ENCODE peak calls at places on chromosomes 13 and 19, in ten cellular contexts. One of them, this sample, is unnamed.

GRCh38 chr19:9945319-9945966 is 9.1 kb upstream of the OLFM2 start:
- DNase-seq in NCI-H1436: no peak
- DNase-seq in mucosa of gallbladder: peak; percentile 70
- DNase-seq in fibroblast of lung: peak; percentile 99
- DNase-seq in hepatic stellate cell: peak; percentile 89
- DNase-seq in non-pigmented ciliary epithelial cell: peak; percentile 93
- DNase-seq in germinal center: no peak
- DNase-seq in left lung: no peak
- DNase-seq in effector CD4-positive, alpha-beta T cell: no peak
- DNase-seq in NAMALWA: no peak
- DNase-seq in this sample: no peak

GRCh38 chr19:57816652-57817051 is 1.9 kb upstream of the ZNF552 start:
- DNase-seq in NCI-H1436: no peak
- DNase-seq in mucosa of gallbladder: peak; percentile 73
- DNase-seq in fibroblast of lung: no peak
- DNase-seq in hepatic stellate cell: no peak
- DNase-seq in non-pigmented ciliary epithelial cell: no peak
- DNase-seq in germinal center: no peak
- DNase-seq in left lung: no peak
- DNase-seq in effector CD4-positive, alpha-beta T cell: no peak
- DNase-seq in NAMALWA: peak; percentile 67
- DNase-seq in this sample: no peak

GRCh38 chr19:47582320-47582909 is 9.5 kb upstream of the ZNF541 start:
- DNase-seq in NCI-H1436: no peak
- DNase-seq in mucosa of gallbladder: no peak
- DNase-seq in fibroblast of lung: peak; percentile 88
- DNase-seq in hepatic stellate cell: peak; percentile 92
- DNase-seq in non-pigmented ciliary epithelial cell: peak; percentile 71
- DNase-seq in germinal center: no peak
- DNase-seq in left lung: no peak
- DNase-seq in effector CD4-positive, alpha-beta T cell: no peak
- DNase-seq in NAMALWA: no peak
- DNase-seq in this sample: no peak

GRCh38 chr19:2309734-2310362 is 1.9 kb upstream of the LINGO3 start:
- DNase-seq in NCI-H1436: no peak
- DNase-seq in mucosa of gallbladder: no peak
- DNase-seq in fibroblast of lung: peak; percentile 54
- DNase-seq in hepatic stellate cell: no peak
- DNase-seq in non-pigmented ciliary epithelial cell: no peak
- DNase-seq in germinal center: no peak
- DNase-seq in left lung: peak; percentile 60
- DNase-seq in effector CD4-positive, alpha-beta T cell: no peak
- DNase-seq in NAMALWA: no peak
- DNase-seq in this sample: no peak

GRCh38 chr13:111370570-111371150 is 50.2 kb downstream of the TEX29 start:
- DNase-seq in NCI-H1436: no peak
- DNase-seq in mucosa of gallbladder: no peak
- DNase-seq in fibroblast of lung: no peak
- DNase-seq in hepatic stellate cell: no peak
- DNase-seq in non-pigmented ciliary epithelial cell: no peak
- DNase-seq in germinal center: no peak
- DNase-seq in left lung: no peak
- DNase-seq in effector CD4-positive, alpha-beta T cell: no peak
- DNase-seq in NAMALWA: no peak
- DNase-seq in this sample: no peak

GRCh38 chr19:3338541-3339181 is 27.7 kb upstream of the NFIC start:
- DNase-seq in NCI-H1436: no peak
- DNase-seq in mucosa of gallbladder: peak; percentile 43
- DNase-seq in fibroblast of lung: no peak
- DNase-seq in hepatic stellate cell: peak; percentile 32
- DNase-seq in non-pigmented ciliary epithelial cell: no peak
- DNase-seq in germinal center: no peak
- DNase-seq in left lung: peak; percentile 87
- DNase-seq in effector CD4-positive, alpha-beta T cell: peak; percentile 42
- DNase-seq in NAMALWA: no peak
- DNase-seq in this sample: peak; percentile 50

GRCh38 chr13:110705356-110705825 is 525 bp downstream of the CARS2 start:
- DNase-seq in NCI-H1436: no peak
- DNase-seq in mucosa of gallbladder: no peak
- DNase-seq in fibroblast of lung: peak; percentile 13
- DNase-seq in hepatic stellate cell: no peak
- DNase-seq in non-pigmented ciliary epithelial cell: no peak
- DNase-seq in germinal center: no peak
- DNase-seq in left lung: no peak
- DNase-seq in effector CD4-positive, alpha-beta T cell: no peak
- DNase-seq in NAMALWA: no peak
- DNase-seq in this sample: no peak

GRCh38 chr13:34682406-34682805 is 259.7 kb upstream of the NBEA start:
- DNase-seq in NCI-H1436: no peak
- DNase-seq in mucosa of gallbladder: no peak
- DNase-seq in fibroblast of lung: no peak
- DNase-seq in hepatic stellate cell: no peak
- DNase-seq in non-pigmented ciliary epithelial cell: no peak
- DNase-seq in germinal center: no peak
- DNase-seq in left lung: no peak
- DNase-seq in effector CD4-positive, alpha-beta T cell: no peak
- DNase-seq in NAMALWA: no peak
- DNase-seq in this sample: no peak

GRCh38 chr19:18677156-18677555 is 6.3 kb upstream of the CRTC1 start:
- DNase-seq in NCI-H1436: no peak
- DNase-seq in mucosa of gallbladder: no peak
- DNase-seq in fibroblast of lung: no peak
- DNase-seq in hepatic stellate cell: no peak
- DNase-seq in non-pigmented ciliary epithelial cell: no peak
- DNase-seq in germinal center: no peak
- DNase-seq in left lung: no peak
- DNase-seq in effector CD4-positive, alpha-beta T cell: no peak
- DNase-seq in NAMALWA: no peak
- DNase-seq in this sample: no peak

GRCh38 chr13:97225533-97225932 is 3.4 kb downstream of the MBNL2 start:
- DNase-seq in NCI-H1436: no peak
- DNase-seq in mucosa of gallbladder: no peak
- DNase-seq in fibroblast of lung: no peak
- DNase-seq in hepatic stellate cell: no peak
- DNase-seq in non-pigmented ciliary epithelial cell: no peak
- DNase-seq in germinal center: no peak
- DNase-seq in left lung: no peak
- DNase-seq in effector CD4-positive, alpha-beta T cell: no peak
- DNase-seq in NAMALWA: peak; percentile 40
- DNase-seq in this sample: no peak

GRCh38 chr13:96243371-96243770 is 153.5 kb downstream of the HS6ST3 start:
- DNase-seq in NCI-H1436: no peak
- DNase-seq in mucosa of gallbladder: no peak
- DNase-seq in fibroblast of lung: no peak
- DNase-seq in hepatic stellate cell: no peak
- DNase-seq in non-pigmented ciliary epithelial cell: no peak
- DNase-seq in germinal center: no peak
- DNase-seq in left lung: no peak
- DNase-seq in effector CD4-positive, alpha-beta T cell: no peak
- DNase-seq in NAMALWA: no peak
- DNase-seq in this sample: no peak

GRCh38 chr13:50592412-50593145 is 250.9 kb downstream of the DLEU7 start:
- DNase-seq in NCI-H1436: no peak
- DNase-seq in mucosa of gallbladder: no peak
- DNase-seq in fibroblast of lung: peak; percentile 92
- DNase-seq in hepatic stellate cell: no peak
- DNase-seq in non-pigmented ciliary epithelial cell: peak; percentile 69
- DNase-seq in germinal center: no peak
- DNase-seq in left lung: no peak
- DNase-seq in effector CD4-positive, alpha-beta T cell: no peak
- DNase-seq in NAMALWA: peak; percentile 5
- DNase-seq in this sample: no peak

GRCh38 chr13:97342136-97342535 is 91.8 kb upstream of the RAP2A start:
- DNase-seq in NCI-H1436: no peak
- DNase-seq in mucosa of gallbladder: no peak
- DNase-seq in fibroblast of lung: no peak
- DNase-seq in hepatic stellate cell: no peak
- DNase-seq in non-pigmented ciliary epithelial cell: no peak
- DNase-seq in germinal center: no peak
- DNase-seq in left lung: no peak
- DNase-seq in effector CD4-positive, alpha-beta T cell: no peak
- DNase-seq in NAMALWA: no peak
- DNase-seq in this sample: no peak

GRCh38 chr13:110319774-110320509 is 12.9 kb downstream of the COL4A2 start:
- DNase-seq in NCI-H1436: no peak
- DNase-seq in mucosa of gallbladder: no peak
- DNase-seq in fibroblast of lung: peak; percentile 95
- DNase-seq in hepatic stellate cell: no peak
- DNase-seq in non-pigmented ciliary epithelial cell: no peak
- DNase-seq in germinal center: no peak
- DNase-seq in left lung: no peak
- DNase-seq in effector CD4-positive, alpha-beta T cell: no peak
- DNase-seq in NAMALWA: no peak
- DNase-seq in this sample: no peak

GRCh38 chr19:35901055-35901644 is 810 bp upstream of the NFKBID start:
- DNase-seq in NCI-H1436: no peak
- DNase-seq in mucosa of gallbladder: no peak
- DNase-seq in fibroblast of lung: peak; percentile 65
- DNase-seq in hepatic stellate cell: peak; percentile 84
- DNase-seq in non-pigmented ciliary epithelial cell: no peak
- DNase-seq in germinal center: no peak
- DNase-seq in left lung: peak; percentile 62
- DNase-seq in effector CD4-positive, alpha-beta T cell: no peak
- DNase-seq in NAMALWA: no peak
- DNase-seq in this sample: no peak

GRCh38 chr19:3506384-3507340 is 551 bp downstream of the FZR1 start:
- DNase-seq in NCI-H1436: no peak
- DNase-seq in mucosa of gallbladder: peak; percentile 29
- DNase-seq in fibroblast of lung: no peak
- DNase-seq in hepatic stellate cell: peak; percentile 59
- DNase-seq in non-pigmented ciliary epithelial cell: no peak
- DNase-seq in germinal center: peak; percentile 43
- DNase-seq in left lung: peak; percentile 80
- DNase-seq in effector CD4-positive, alpha-beta T cell: peak; percentile 21
- DNase-seq in NAMALWA: peak; percentile 34
- DNase-seq in this sample: peak; percentile 24

GRCh38 chr19:10289836-10290438 is at the start of gene ICAM5:
- DNase-seq in NCI-H1436: no peak
- DNase-seq in mucosa of gallbladder: no peak
- DNase-seq in fibroblast of lung: no peak
- DNase-seq in hepatic stellate cell: peak; percentile 53
- DNase-seq in non-pigmented ciliary epithelial cell: no peak
- DNase-seq in germinal center: peak; percentile 25
- DNase-seq in left lung: peak; percentile 86
- DNase-seq in effector CD4-positive, alpha-beta T cell: peak; percentile 6
- DNase-seq in NAMALWA: peak; percentile 59
- DNase-seq in this sample: no peak

GRCh38 chr13:105956891-105957290 is 578.6 kb downstream of the EFNB2 start:
- DNase-seq in NCI-H1436: no peak
- DNase-seq in mucosa of gallbladder: no peak
- DNase-seq in fibroblast of lung: no peak
- DNase-seq in hepatic stellate cell: no peak
- DNase-seq in non-pigmented ciliary epithelial cell: no peak
- DNase-seq in germinal center: no peak
- DNase-seq in left lung: no peak
- DNase-seq in effector CD4-positive, alpha-beta T cell: no peak
- DNase-seq in NAMALWA: no peak
- DNase-seq in this sample: no peak

GRCh38 chr13:101473458-101473857 is 21.0 kb downstream of the ITGBL1 start:
- DNase-seq in NCI-H1436: no peak
- DNase-seq in mucosa of gallbladder: no peak
- DNase-seq in fibroblast of lung: peak; percentile 89
- DNase-seq in hepatic stellate cell: no peak
- DNase-seq in non-pigmented ciliary epithelial cell: no peak
- DNase-seq in germinal center: no peak
- DNase-seq in left lung: no peak
- DNase-seq in effector CD4-positive, alpha-beta T cell: no peak
- DNase-seq in NAMALWA: no peak
- DNase-seq in this sample: no peak

GRCh38 chr13:28637714-28638355 is 21.1 kb upstream of the POMP start:
- DNase-seq in NCI-H1436: no peak
- DNase-seq in mucosa of gallbladder: no peak
- DNase-seq in fibroblast of lung: no peak
- DNase-seq in hepatic stellate cell: no peak
- DNase-seq in non-pigmented ciliary epithelial cell: no peak
- DNase-seq in germinal center: peak; percentile 21
- DNase-seq in left lung: no peak
- DNase-seq in effector CD4-positive, alpha-beta T cell: no peak
- DNase-seq in NAMALWA: peak; percentile 64
- DNase-seq in this sample: no peak

GRCh38 chr13:96982672-96983071 is 11.6 kb downstream of the OXGR1 start:
- DNase-seq in NCI-H1436: no peak
- DNase-seq in mucosa of gallbladder: no peak
- DNase-seq in fibroblast of lung: peak; percentile 5
- DNase-seq in hepatic stellate cell: no peak
- DNase-seq in non-pigmented ciliary epithelial cell: no peak
- DNase-seq in germinal center: no peak
- DNase-seq in left lung: no peak
- DNase-seq in effector CD4-positive, alpha-beta T cell: no peak
- DNase-seq in NAMALWA: no peak
- DNase-seq in this sample: no peak

GRCh38 chr13:27953671-27954405 is 15.3 kb downstream of the CDX2 start:
- DNase-seq in NCI-H1436: no peak
- DNase-seq in mucosa of gallbladder: peak; percentile 82
- DNase-seq in fibroblast of lung: peak; percentile 47
- DNase-seq in hepatic stellate cell: peak; percentile 74
- DNase-seq in non-pigmented ciliary epithelial cell: no peak
- DNase-seq in germinal center: peak; percentile 85
- DNase-seq in left lung: peak; percentile 91
- DNase-seq in effector CD4-positive, alpha-beta T cell: peak; percentile 34
- DNase-seq in NAMALWA: peak; percentile 68
- DNase-seq in this sample: peak; percentile 19

GRCh38 chr13:39618546-39618945 is 15.6 kb upstream of the LHFPL6 start:
- DNase-seq in NCI-H1436: no peak
- DNase-seq in mucosa of gallbladder: no peak
- DNase-seq in fibroblast of lung: no peak
- DNase-seq in hepatic stellate cell: no peak
- DNase-seq in non-pigmented ciliary epithelial cell: no peak
- DNase-seq in germinal center: no peak
- DNase-seq in left lung: no peak
- DNase-seq in effector CD4-positive, alpha-beta T cell: no peak
- DNase-seq in NAMALWA: no peak
- DNase-seq in this sample: no peak

GRCh38 chr19:6271251-6271650 is 8.5 kb downstream of the MLLT1 start:
- DNase-seq in NCI-H1436: no peak
- DNase-seq in mucosa of gallbladder: no peak
- DNase-seq in fibroblast of lung: peak; percentile 34
- DNase-seq in hepatic stellate cell: peak; percentile 48
- DNase-seq in non-pigmented ciliary epithelial cell: no peak
- DNase-seq in germinal center: no peak
- DNase-seq in left lung: no peak
- DNase-seq in effector CD4-positive, alpha-beta T cell: no peak
- DNase-seq in NAMALWA: no peak
- DNase-seq in this sample: no peak

GRCh38 chr19:35781650-35782049 is 6.3 kb downstream of the ARHGAP33 start:
- DNase-seq in NCI-H1436: no peak
- DNase-seq in mucosa of gallbladder: no peak
- DNase-seq in fibroblast of lung: no peak
- DNase-seq in hepatic stellate cell: no peak
- DNase-seq in non-pigmented ciliary epithelial cell: no peak
- DNase-seq in germinal center: no peak
- DNase-seq in left lung: no peak
- DNase-seq in effector CD4-positive, alpha-beta T cell: no peak
- DNase-seq in NAMALWA: no peak
- DNase-seq in this sample: no peak

GRCh38 chr13:73341748-73342147 is 282.9 kb downstream of the KLF5 start:
- DNase-seq in NCI-H1436: no peak
- DNase-seq in mucosa of gallbladder: no peak
- DNase-seq in fibroblast of lung: peak; percentile 85
- DNase-seq in hepatic stellate cell: no peak
- DNase-seq in non-pigmented ciliary epithelial cell: peak; percentile 32
- DNase-seq in germinal center: no peak
- DNase-seq in left lung: no peak
- DNase-seq in effector CD4-positive, alpha-beta T cell: no peak
- DNase-seq in NAMALWA: no peak
- DNase-seq in this sample: no peak

GRCh38 chr19:42528354-42529247 is at the start of gene CEACAM1:
- DNase-seq in NCI-H1436: peak; percentile 31
- DNase-seq in mucosa of gallbladder: peak; percentile 69
- DNase-seq in fibroblast of lung: no peak
- DNase-seq in hepatic stellate cell: no peak
- DNase-seq in non-pigmented ciliary epithelial cell: no peak
- DNase-seq in germinal center: peak; percentile 53
- DNase-seq in left lung: peak; percentile 85
- DNase-seq in effector CD4-positive, alpha-beta T cell: peak; percentile 28
- DNase-seq in NAMALWA: no peak
- DNase-seq in this sample: no peak

GRCh38 chr13:112248909-112249592 is 127.1 kb upstream of the SPACA7 start:
- DNase-seq in NCI-H1436: peak; percentile 74
- DNase-seq in mucosa of gallbladder: no peak
- DNase-seq in fibroblast of lung: no peak
- DNase-seq in hepatic stellate cell: no peak
- DNase-seq in non-pigmented ciliary epithelial cell: no peak
- DNase-seq in germinal center: no peak
- DNase-seq in left lung: no peak
- DNase-seq in effector CD4-positive, alpha-beta T cell: no peak
- DNase-seq in NAMALWA: no peak
- DNase-seq in this sample: no peak